ENCODE peak calls at places on chromosomes 11 and 22, in nine cellular contexts. R, K, F, A, B, E, N, X and O are unnamed samples.
A peak's percentile ranks its signal among the peaks of the same experiment; 100 is the strongest.

GRCh38 chr22:34801221-34801620 is 264.7 kb upstream of the ISX start:
- DNase-seq in R (no peak), K (no peak), F (no peak), A (no peak), B (no peak), E (no peak), N (no peak), X (no peak), O (no peak)

GRCh38 chr22:29768052-29768680 is 997 bp downstream of the UQCR10 start:
- DNase-seq in R (no peak), K (no peak), F (no peak), A (no peak), B (no peak), E (no peak), N (no peak), X (no peak), O (no peak)

GRCh38 chr11:65150513-65151271 is 16.4 kb upstream of the SYVN1 start:
- DNase-seq in R (no peak), K (no peak), F (peak; percentile 94), A (no peak), B (peak; percentile 98), E (peak; percentile 100), N (no peak), X (peak; percentile 91), O (peak; percentile 82)

GRCh38 chr11:35689081-35689996 is 26.8 kb downstream of the TRIM44 start:
- DNase-seq in R (no peak), K (no peak), F (no peak), A (no peak), B (no peak), E (no peak), N (no peak), X (no peak), O (no peak)

GRCh38 chr11:32034149-32034548 is 56.7 kb upstream of the RCN1 start:
- DNase-seq in R (no peak), K (no peak), F (no peak), A (no peak), B (no peak), E (no peak), N (no peak), X (no peak), O (no peak)

GRCh38 chr11:112179601-112180000 is 4.3 kb downstream of the BCO2 start:
- DNase-seq in R (peak; percentile 27), K (no peak), F (no peak), A (no peak), B (peak; percentile 60), E (peak; percentile 26), N (no peak), X (no peak), O (no peak)

GRCh38 chr11:36376315-36376887 is 80.3 kb downstream of the PRR5L start:
- DNase-seq in R (no peak), K (no peak), F (peak; percentile 81), A (no peak), B (no peak), E (no peak), N (no peak), X (peak; percentile 82), O (peak; percentile 87)

GRCh38 chr11:64000026-64000739 is 13.9 kb downstream of the OTUB1 start:
- DNase-seq in R (peak; percentile 71), K (peak; percentile 73), F (peak; percentile 90), A (no peak), B (peak; percentile 62), E (no peak), N (peak; percentile 83), X (peak; percentile 66), O (peak; percentile 94)

GRCh38 chr11:22192642-22193347 is at the start of gene ANO5:
- DNase-seq in R (no peak), K (no peak), F (peak; percentile 83), A (peak; percentile 36), B (peak; percentile 46), E (no peak), N (no peak), X (peak; percentile 88), O (peak; percentile 78)

GRCh38 chr11:74870485-74870884 is 78.4 kb downstream of the XRRA1 start:
- DNase-seq in R (peak; percentile 63), K (no peak), F (no peak), A (no peak), B (no peak), E (no peak), N (no peak), X (no peak), O (no peak)

GRCh38 chr22:46969491-46969890 is 207.0 kb downstream of the TBC1D22A start:
- DNase-seq in R (no peak), K (no peak), F (peak; percentile 32), A (no peak), B (no peak), E (no peak), N (no peak), X (no peak), O (no peak)

GRCh38 chr22:36289406-36289870 is 36.5 kb downstream of the APOL1 start:
- DNase-seq in R (no peak), K (no peak), F (peak; percentile 70), A (no peak), B (no peak), E (no peak), N (no peak), X (no peak), O (no peak)

GRCh38 chr22:39125622-39126021 is 26.9 kb downstream of the CBX7 start:
- DNase-seq in R (no peak), K (no peak), F (no peak), A (no peak), B (no peak), E (no peak), N (no peak), X (no peak), O (no peak)

GRCh38 chr11:48052183-48053040 is 72.1 kb downstream of the PTPRJ start:
- DNase-seq in R (peak; percentile 47), K (no peak), F (peak; percentile 53), A (peak; percentile 53), B (no peak), E (peak; percentile 99), N (no peak), X (no peak), O (no peak)

GRCh38 chr11:60899021-60899936 is 7.1 kb downstream of the PRPF19 start:
- DNase-seq in R (peak; percentile 51), K (no peak), F (no peak), A (no peak), B (peak; percentile 68), E (peak; percentile 61), N (no peak), X (peak; percentile 62), O (no peak)

GRCh38 chr11:57566035-57566504 is 1.4 kb downstream of the UBE2L6 start:
- DNase-seq in R (peak; percentile 54), K (no peak), F (no peak), A (no peak), B (no peak), E (no peak), N (no peak), X (peak; percentile 49), O (no peak)

GRCh38 chr11:62664405-62665074 is 470 bp downstream of the C11orf98 start:
- DNase-seq in R (peak; percentile 85), K (peak; percentile 38), F (peak; percentile 85), A (no peak), B (no peak), E (peak; percentile 68), N (peak; percentile 79), X (peak; percentile 50), O (no peak)

GRCh38 chr22:49005557-49005956 is 822.1 kb downstream of the BRD1 start:
- DNase-seq in R (no peak), K (no peak), F (no peak), A (no peak), B (no peak), E (no peak), N (no peak), X (peak; percentile 9), O (peak; percentile 47)

GRCh38 chr11:7219457-7219856 is 32.2 kb upstream of the SYT9 start:
- DNase-seq in R (no peak), K (no peak), F (no peak), A (no peak), B (no peak), E (no peak), N (no peak), X (no peak), O (no peak)

GRCh38 chr11:112085822-112086421 is 634 bp downstream of the TIMM8B start:
- DNase-seq in R (peak; percentile 38), K (peak; percentile 41), F (no peak), A (no peak), B (no peak), E (no peak), N (no peak), X (peak; percentile 41), O (peak; percentile 79)

GRCh38 chr11:47447906-47448305 is 1.0 kb downstream of the RAPSN start:
- DNase-seq in R (no peak), K (no peak), F (no peak), A (no peak), B (no peak), E (no peak), N (no peak), X (no peak), O (no peak)

GRCh38 chr22:19972652-19973550 is 31.3 kb upstream of the TXNRD2 start:
- DNase-seq in R (no peak), K (no peak), F (no peak), A (no peak), B (no peak), E (no peak), N (no peak), X (no peak), O (no peak)

GRCh38 chr11:121870202-121871045 is 245.6 kb downstream of the BLID start:
- DNase-seq in R (no peak), K (no peak), F (no peak), A (no peak), B (no peak), E (no peak), N (no peak), X (no peak), O (no peak)

GRCh38 chr22:48720662-48721393 is 1106.8 kb downstream of the BRD1 start:
- DNase-seq in R (no peak), K (no peak), F (peak; percentile 67), A (no peak), B (peak; percentile 33), E (no peak), N (peak; percentile 59), X (no peak), O (peak; percentile 58)

GRCh38 chr11:65546217-65546958 is 11.8 kb downstream of the LTBP3 start:
- DNase-seq in R (peak; percentile 95), K (peak; percentile 99), F (peak; percentile 95), A (no peak), B (peak; percentile 88), E (no peak), N (peak; percentile 98), X (peak; percentile 99), O (peak; percentile 99)